ENCODE peak calls at places on chromosomes 4 and X, in four cellular contexts. A, V, K and L are unnamed samples.

GRCh38 chr4:168978001-168978700 is 31.9 kb downstream of the CBR4 start:
- DNase-seq in A (no peak), V (no peak), K (peak), L (no peak)

GRCh38 chr4:147479376-147479775 is 1.5 kb upstream of the EDNRA start:
- DNase-seq in A (no peak), V (no peak), K (no peak), L (no peak)

GRCh38 chrX:140298946-140299345 is 205.9 kb downstream of the SOX3 start:
- DNase-seq in A (no peak), V (no peak), K (peak), L (no peak)

GRCh38 chrX:68980906-68981616 is 152.2 kb downstream of the EFNB1 start:
- DNase-seq in A (no peak), V (no peak), K (no peak), L (no peak)

GRCh38 chrX:68433155-68433980 is at the start of gene OPHN1:
- DNase-seq in A (no peak), V (peak), K (peak), L (no peak)

GRCh38 chr4:180932365-180933001 is 1310.7 kb upstream of the TENM3 start:
- DNase-seq in A (no peak), V (no peak), K (no peak), L (no peak)

GRCh38 chrX:12802741-12803140 is 11.5 kb downstream of the PRPS2 start:
- DNase-seq in A (no peak), V (no peak), K (no peak), L (no peak)

GRCh38 chrX:69389221-69389620 is 114.9 kb upstream of the NALF2 start:
- DNase-seq in A (no peak), V (no peak), K (no peak), L (no peak)

GRCh38 chr4:111323496-111323895 is 700.6 kb upstream of the PITX2 start:
- DNase-seq in A (no peak), V (no peak), K (peak), L (no peak)

GRCh38 chrX:28701222-28701621 is 114.0 kb downstream of the IL1RAPL1 start:
- DNase-seq in A (no peak), V (no peak), K (peak), L (no peak)

GRCh38 chr4:173404296-173404865 is 5.5 kb upstream of the SCRG1 start:
- DNase-seq in A (no peak), V (no peak), K (no peak), L (no peak)

GRCh38 chr4:3335385-3335784 is 42.6 kb downstream of the RGS12 start:
- DNase-seq in A (no peak), V (peak), K (no peak), L (no peak)

GRCh38 chr4:26468977-26469376 is 21.3 kb downstream of the CCKAR start:
- DNase-seq in A (no peak), V (no peak), K (no peak), L (no peak)

GRCh38 chrX:39854772-39855747 is 242.7 kb downstream of the BCOR start:
- DNase-seq in A (peak), V (peak), K (no peak), L (no peak)

GRCh38 chr4:91916219-91916618 is 387.5 kb upstream of the GRID2 start:
- DNase-seq in A (no peak), V (no peak), K (no peak), L (no peak)

GRCh38 chrX:113929004-113929403 is 654.9 kb upstream of the HTR2C start:
- DNase-seq in A (no peak), V (peak), K (peak), L (no peak)

GRCh38 chr4:7771056-7771455 is 168.6 kb downstream of the AFAP1 start:
- DNase-seq in A (no peak), V (no peak), K (no peak), L (no peak)

GRCh38 chr4:113978561-113979156 is 788 bp downstream of the ARSJ start:
- DNase-seq in A (no peak), V (no peak), K (no peak), L (no peak)

GRCh38 chrX:82648062-82648461 is 860.0 kb upstream of the POU3F4 start:
- DNase-seq in A (no peak), V (no peak), K (peak), L (no peak)

GRCh38 chrX:22698151-22698550 is 301.6 kb upstream of the DDX53 start:
- DNase-seq in A (no peak), V (no peak), K (no peak), L (no peak)

GRCh38 chr4:183431614-183432013 is 12.8 kb upstream of the CDKN2AIP start:
- DNase-seq in A (no peak), V (no peak), K (no peak), L (no peak)

GRCh38 chr4:8840006-8840793 is 31.4 kb downstream of the HMX1 start:
- DNase-seq in A (no peak), V (no peak), K (no peak), L (no peak)

GRCh38 chrX:3286196-3286920 is 60.1 kb downstream of the MXRA5 start:
- DNase-seq in A (no peak), V (no peak), K (peak), L (no peak)

GRCh38 chr4:177861551-177862094 is 419.4 kb upstream of the AGA start:
- DNase-seq in A (no peak), V (no peak), K (no peak), L (no peak)

GRCh38 chr4:128386761-128387599 is 99.4 kb upstream of the PGRMC2 start:
- DNase-seq in A (no peak), V (peak), K (peak), L (no peak)

GRCh38 chr4:142314183-142314582 is 531.9 kb downstream of the INPP4B start:
- DNase-seq in A (no peak), V (no peak), K (no peak), L (no peak)

GRCh38 chr4:152972821-152973613 is 36.9 kb downstream of the FHDC1 start:
- DNase-seq in A (no peak), V (no peak), K (peak), L (no peak)

GRCh38 chrX:2489446-2490445 is 11.0 kb downstream of the DHRSX start:
- DNase-seq in A (no peak), V (no peak), K (no peak), L (no peak)

GRCh38 chr4:6909970-6910339 is 329 bp downstream of the TBC1D14 start:
- DNase-seq in A (no peak), V (no peak), K (no peak), L (peak)

GRCh38 chr4:21605006-21605405 is 343.6 kb downstream of the KCNIP4 start:
- DNase-seq in A (no peak), V (no peak), K (no peak), L (no peak)

GRCh38 chrX:136574548-136574947 is 42.5 kb downstream of the VGLL1 start:
- DNase-seq in A (no peak), V (no peak), K (no peak), L (no peak)

GRCh38 chr4:19038231-19038630 is 1016.7 kb upstream of the LCORL start:
- DNase-seq in A (no peak), V (no peak), K (no peak), L (no peak)

GRCh38 chr4:82097504-82097903 is 276.3 kb downstream of the HNRNPD start:
- DNase-seq in A (no peak), V (no peak), K (no peak), L (no peak)

GRCh38 chr4:159201168-159201567 is 98.3 kb downstream of the RAPGEF2 start:
- DNase-seq in A (no peak), V (no peak), K (no peak), L (no peak)

GRCh38 chr4:16794816-16795445 is 103.5 kb downstream of the LDB2 start:
- DNase-seq in A (peak), V (no peak), K (peak), L (peak)

GRCh38 chr4:8000247-8000646 is 60.6 kb upstream of the AFAP1 start:
- DNase-seq in A (no peak), V (no peak), K (no peak), L (no peak)

GRCh38 chr4:107721436-107722090 is 1.5 kb upstream of the PAPSS1 start:
- DNase-seq in A (peak), V (no peak), K (no peak), L (no peak)

GRCh38 chr4:15233626-15234025 is 194.2 kb upstream of the C1QTNF7 start:
- DNase-seq in A (peak), V (no peak), K (peak), L (no peak)